ENCODE peak calls at places on chromosomes 1 and 21, in seven cellular contexts. One of them, this sample, is unnamed.

GRCh38 chr1:177505905-177506590 is 335.3 kb downstream of the BRINP2 start:
- DNase-seq in H1: no peak
- DNase-seq in K562: no peak
- DNase-seq in HCT116: no peak
- DNase-seq in SK-N-SH: no peak
- DNase-seq in GM12878: no peak
- DNase-seq in HepG2: no peak
- DNase-seq in this sample: no peak

GRCh38 chr1:39195166-39196111 is 9.1 kb upstream of the MACF1 start:
- DNase-seq in SK-N-SH: no peak
- DNase-seq in H1: no peak
- DNase-seq in GM12878: no peak
- DNase-seq in K562: no peak
- DNase-seq in HCT116: no peak
- DNase-seq in HepG2: no peak
- DNase-seq in this sample: no peak

GRCh38 chr1:156583821-156584622 is 4.5 kb downstream of the TTC24 start:
- DNase-seq in HCT116: peak
- DNase-seq in SK-N-SH: peak
- DNase-seq in K562: peak
- DNase-seq in H1: peak
- DNase-seq in HepG2: peak
- DNase-seq in GM12878: no peak
- DNase-seq in this sample: peak

GRCh38 chr1:216457356-216457755 is 34.1 kb upstream of the USH2A start:
- DNase-seq in HCT116: no peak
- DNase-seq in H1: no peak
- DNase-seq in GM12878: no peak
- DNase-seq in HepG2: no peak
- DNase-seq in K562: no peak
- DNase-seq in SK-N-SH: no peak
- DNase-seq in this sample: no peak

GRCh38 chr1:207045466-207045865 is 5.5 kb downstream of the YOD1 start:
- DNase-seq in SK-N-SH: no peak
- DNase-seq in K562: no peak
- DNase-seq in H1: no peak
- DNase-seq in HCT116: no peak
- DNase-seq in HepG2: no peak
- DNase-seq in GM12878: no peak
- DNase-seq in this sample: no peak

GRCh38 chr21:45420061-45420521 is 15.1 kb downstream of the COL18A1 start:
- DNase-seq in HepG2: no peak
- DNase-seq in HCT116: no peak
- DNase-seq in GM12878: no peak
- DNase-seq in H1: no peak
- DNase-seq in K562: no peak
- DNase-seq in SK-N-SH: no peak
- DNase-seq in this sample: no peak

GRCh38 chr1:7399514-7400125 is 371.5 kb upstream of the VAMP3 start:
- DNase-seq in HepG2: no peak
- DNase-seq in HCT116: no peak
- DNase-seq in H1: no peak
- DNase-seq in K562: no peak
- DNase-seq in GM12878: no peak
- DNase-seq in SK-N-SH: no peak
- DNase-seq in this sample: no peak

GRCh38 chr21:14926186-14926585 is 138.6 kb downstream of the NRIP1 start:
- DNase-seq in H1: no peak
- DNase-seq in K562: no peak
- DNase-seq in SK-N-SH: no peak
- DNase-seq in GM12878: no peak
- DNase-seq in HCT116: no peak
- DNase-seq in HepG2: no peak
- DNase-seq in this sample: no peak

GRCh38 chr1:30684881-30685795 is 38.2 kb downstream of the MATN1 start:
- DNase-seq in SK-N-SH: peak
- DNase-seq in HepG2: peak
- DNase-seq in HCT116: peak
- DNase-seq in K562: peak
- DNase-seq in GM12878: no peak
- DNase-seq in H1: peak
- DNase-seq in this sample: no peak

GRCh38 chr1:203930343-203930742 is 68.9 kb downstream of the SNRPE start:
- DNase-seq in HCT116: no peak
- DNase-seq in K562: no peak
- DNase-seq in SK-N-SH: no peak
- DNase-seq in GM12878: no peak
- DNase-seq in HepG2: no peak
- DNase-seq in H1: no peak
- DNase-seq in this sample: no peak

DNA sequence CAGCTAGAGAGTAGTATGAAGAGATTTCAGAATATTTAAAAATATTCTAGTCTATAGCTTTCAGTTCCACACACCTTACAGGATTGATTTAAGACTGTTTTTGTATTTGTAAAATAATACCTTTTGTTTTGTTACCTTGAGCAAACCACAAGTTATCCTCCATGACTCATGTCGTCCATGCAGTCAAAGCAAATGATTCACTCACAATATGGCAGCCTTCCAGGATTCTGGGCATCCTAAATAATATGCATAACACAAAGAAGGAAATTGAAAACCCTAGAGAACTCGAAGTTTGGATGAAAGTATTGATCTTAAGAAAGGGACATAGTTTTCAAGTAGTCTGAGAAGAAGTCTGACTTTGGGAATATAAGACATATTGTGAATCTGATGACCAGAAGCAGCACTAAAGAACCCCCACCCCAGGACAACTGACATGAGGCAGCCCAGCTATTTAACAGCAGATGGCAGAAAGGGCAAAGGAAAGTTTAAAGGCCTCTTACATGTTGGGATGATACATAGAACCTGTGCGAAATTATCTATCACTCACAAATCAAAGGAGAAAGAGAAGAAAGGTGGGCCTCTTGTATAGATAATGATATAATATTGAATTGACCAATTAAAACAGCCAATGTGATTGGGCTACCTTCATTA is 857.9 kb downstream of the BRINP3 start:
- DNase-seq in H1: no peak
- DNase-seq in HCT116: peak
- DNase-seq in GM12878: no peak
- DNase-seq in SK-N-SH: no peak
- DNase-seq in HepG2: peak
- DNase-seq in K562: no peak
- DNase-seq in this sample: peak
- TF ChIP-seq JUND in H1: no peak
- TF ChIP-seq JUND in HCT116: peak
- TF ChIP-seq JUND in GM12878: no peak
- TF ChIP-seq JUND in SK-N-SH: peak
- TF ChIP-seq JUND in HepG2: no peak
- TF ChIP-seq JUND in K562: no peak
- TF ChIP-seq JUND in this sample: no peak

GRCh38 chr1:25201006-25201405 is 31.3 kb downstream of the SYF2 start:
- DNase-seq in SK-N-SH: no peak
- DNase-seq in HCT116: no peak
- DNase-seq in H1: no peak
- DNase-seq in HepG2: no peak
- DNase-seq in GM12878: no peak
- DNase-seq in K562: no peak
- DNase-seq in this sample: no peak

GRCh38 chr1:25206201-25206600 is 26.1 kb downstream of the SYF2 start:
- DNase-seq in HepG2: no peak
- DNase-seq in HCT116: no peak
- DNase-seq in SK-N-SH: no peak
- DNase-seq in H1: no peak
- DNase-seq in K562: no peak
- DNase-seq in GM12878: no peak
- DNase-seq in this sample: no peak

GRCh38 chr1:25208127-25208526 is 24.2 kb downstream of the SYF2 start:
- DNase-seq in HCT116: no peak
- DNase-seq in SK-N-SH: no peak
- DNase-seq in K562: no peak
- DNase-seq in H1: no peak
- DNase-seq in GM12878: no peak
- DNase-seq in HepG2: no peak
- DNase-seq in this sample: no peak

GRCh38 chr1:25208561-25209222 is 23.6 kb downstream of the SYF2 start:
- DNase-seq in HCT116: no peak
- DNase-seq in HepG2: no peak
- DNase-seq in H1: no peak
- DNase-seq in K562: no peak
- DNase-seq in GM12878: no peak
- DNase-seq in SK-N-SH: no peak
- DNase-seq in this sample: no peak

GRCh38 chr1:25204797-25205441 is 27.4 kb downstream of the SYF2 start:
- DNase-seq in HepG2: peak
- DNase-seq in HCT116: peak
- DNase-seq in H1: no peak
- DNase-seq in GM12878: no peak
- DNase-seq in K562: peak
- DNase-seq in SK-N-SH: peak
- DNase-seq in this sample: peak
- TF ChIP-seq JUND in HepG2: no peak
- TF ChIP-seq JUND in HCT116: no peak
- TF ChIP-seq JUND in H1: no peak
- TF ChIP-seq JUND in GM12878: no peak
- TF ChIP-seq JUND in K562: no peak
- TF ChIP-seq JUND in SK-N-SH: no peak
- TF ChIP-seq JUND in this sample: no peak

GRCh38 chr1:28926629-28927441 is 12.5 kb downstream of the EPB41 start:
- DNase-seq in K562: peak
- DNase-seq in GM12878: peak
- DNase-seq in HCT116: no peak
- DNase-seq in HepG2: peak
- DNase-seq in SK-N-SH: no peak
- DNase-seq in H1: peak
- DNase-seq in this sample: no peak
- TF ChIP-seq JUND in K562: peak
- TF ChIP-seq JUND in GM12878: no peak
- TF ChIP-seq JUND in HCT116: no peak
- TF ChIP-seq JUND in HepG2: no peak
- TF ChIP-seq JUND in SK-N-SH: no peak
- TF ChIP-seq JUND in H1: no peak
- TF ChIP-seq JUND in this sample: no peak

DNA sequence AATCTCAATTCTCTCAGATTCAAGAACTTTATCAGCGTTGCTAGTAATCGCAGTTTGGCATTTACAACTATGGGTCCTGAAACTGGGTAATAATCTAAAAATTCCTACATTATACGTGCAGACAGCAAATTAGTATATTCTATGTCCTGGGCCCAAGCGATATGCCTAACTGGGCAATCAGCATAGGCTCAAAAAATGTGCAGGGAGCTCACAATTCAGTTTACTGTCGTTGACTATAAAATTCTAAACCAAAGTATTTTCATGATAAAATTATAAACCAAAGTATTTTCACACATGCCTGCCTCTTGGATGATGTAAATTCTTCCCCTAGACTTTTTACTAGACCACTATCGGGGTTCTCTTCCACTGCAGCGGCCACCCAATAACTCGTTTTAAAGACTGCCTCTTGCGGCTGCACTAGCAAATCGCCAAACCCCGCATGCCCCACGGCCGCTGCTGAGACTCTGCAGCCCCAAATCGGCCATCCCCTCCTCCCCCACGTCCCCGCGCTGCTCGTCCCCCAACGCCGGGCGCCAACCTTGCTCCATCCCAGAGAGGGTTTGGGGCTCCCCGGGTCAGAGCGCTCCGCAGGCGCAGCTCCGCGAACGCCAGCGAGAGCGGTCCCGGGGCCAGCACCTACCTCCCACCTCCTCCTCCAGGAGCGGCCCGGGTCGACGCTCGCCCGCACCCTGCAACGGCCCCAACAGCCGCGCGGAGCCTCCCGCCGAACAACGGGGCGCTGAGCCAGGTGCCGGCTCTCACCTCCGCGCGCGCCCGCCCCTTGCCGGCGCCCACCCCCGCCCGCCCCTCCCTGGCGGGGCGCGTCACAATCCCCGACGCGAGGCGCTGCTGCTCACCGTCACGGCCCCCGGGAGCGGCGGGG is 506 bp downstream of the SSX2IP start:
- DNase-seq in SK-N-SH: no peak
- DNase-seq in HCT116: no peak
- DNase-seq in HepG2: peak
- DNase-seq in H1: peak
- DNase-seq in GM12878: no peak
- DNase-seq in K562: peak
- DNase-seq in this sample: no peak
- TF ChIP-seq JUND in SK-N-SH: no peak
- TF ChIP-seq JUND in HCT116: no peak
- TF ChIP-seq JUND in HepG2: no peak
- TF ChIP-seq JUND in H1: no peak
- TF ChIP-seq JUND in GM12878: no peak
- TF ChIP-seq JUND in K562: no peak
- TF ChIP-seq JUND in this sample: no peak

DNA sequence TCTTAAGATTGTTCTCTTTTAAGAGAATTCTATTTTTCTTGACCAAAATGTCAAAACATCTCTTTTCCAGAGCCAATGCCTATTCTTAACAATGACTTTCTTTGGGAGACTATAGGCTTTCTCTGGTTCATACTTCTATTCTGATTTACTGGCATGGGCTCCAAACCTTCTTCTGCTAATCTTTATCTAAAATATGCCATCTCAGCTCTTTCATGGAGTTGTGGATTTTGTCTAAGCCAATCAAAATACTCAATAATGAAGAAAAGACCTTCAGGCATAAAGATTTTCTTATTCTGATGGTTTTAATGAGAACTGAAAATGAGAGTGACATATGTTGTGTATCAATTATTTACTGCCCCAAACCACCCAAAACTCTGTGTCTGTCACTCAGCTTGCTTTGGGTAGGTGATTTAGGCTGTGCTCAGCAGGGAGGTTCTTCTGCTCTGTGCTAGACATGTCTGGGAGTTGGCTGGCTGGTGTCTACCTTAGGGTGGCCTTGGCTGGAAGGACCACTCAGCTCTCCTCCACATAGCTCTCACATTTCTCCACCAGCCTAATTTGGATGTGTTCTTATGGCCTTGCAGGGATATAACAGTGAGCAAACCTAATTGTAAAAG is 270.8 kb downstream of the PRDM2 start:
- DNase-seq in GM12878: no peak
- DNase-seq in SK-N-SH: no peak
- DNase-seq in K562: no peak
- DNase-seq in HepG2: no peak
- DNase-seq in HCT116: no peak
- DNase-seq in H1: no peak
- DNase-seq in this sample: no peak
- TF ChIP-seq JUND in GM12878: no peak
- TF ChIP-seq JUND in SK-N-SH: no peak
- TF ChIP-seq JUND in K562: no peak
- TF ChIP-seq JUND in HepG2: no peak
- TF ChIP-seq JUND in HCT116: no peak
- TF ChIP-seq JUND in H1: no peak
- TF ChIP-seq JUND in this sample: no peak